ENCODE peak calls at places on chromosomes 4 and X, in four cellular contexts. One of them, this sample, is unnamed.

GRCh38 chr4:57442834-57443291 is 332.7 kb upstream of the IGFBP7 start:
- DNase-seq in adrenal gland: peak
- DNase-seq in upper lobe of right lung: no peak
- DNase-seq in lower lobe of right lung: no peak
- DNase-seq in this sample: peak

GRCh38 chr4:102687373-102687981 is 73.3 kb downstream of the MANBA start:
- DNase-seq in adrenal gland: no peak
- DNase-seq in upper lobe of right lung: no peak
- DNase-seq in lower lobe of right lung: no peak
- DNase-seq in this sample: no peak

GRCh38 chr4:68984947-68985346 is 33.3 kb upstream of the UGT2A3 start:
- DNase-seq in adrenal gland: no peak
- DNase-seq in upper lobe of right lung: no peak
- DNase-seq in lower lobe of right lung: no peak
- DNase-seq in this sample: no peak

GRCh38 chrX:56793112-56793430 is 64.0 kb downstream of the NBDY start:
- DNase-seq in adrenal gland: no peak
- DNase-seq in upper lobe of right lung: no peak
- DNase-seq in lower lobe of right lung: no peak
- DNase-seq in this sample: no peak

GRCh38 chrX:24364326-24364725 is 3.9 kb downstream of the SUPT20HL1 start:
- DNase-seq in adrenal gland: no peak
- DNase-seq in upper lobe of right lung: no peak
- DNase-seq in lower lobe of right lung: no peak
- DNase-seq in this sample: no peak

GRCh38 chrX:119236599-119237525 is 777 bp downstream of the PGRMC1 start:
- DNase-seq in adrenal gland: peak
- DNase-seq in upper lobe of right lung: peak
- DNase-seq in lower lobe of right lung: peak
- DNase-seq in this sample: no peak

GRCh38 chrX:72029473-72030411 is 102.0 kb downstream of the RTL5 start:
- DNase-seq in adrenal gland: peak
- DNase-seq in upper lobe of right lung: no peak
- DNase-seq in lower lobe of right lung: no peak
- DNase-seq in this sample: no peak

GRCh38 chrX:13647709-13648212 is 5.2 kb upstream of the TCEANC start:
- DNase-seq in adrenal gland: peak
- DNase-seq in upper lobe of right lung: peak
- DNase-seq in lower lobe of right lung: peak
- DNase-seq in this sample: no peak

GRCh38 chr4:28179126-28179525 is 1318.5 kb downstream of the STIM2 start:
- DNase-seq in adrenal gland: no peak
- DNase-seq in upper lobe of right lung: no peak
- DNase-seq in lower lobe of right lung: no peak
- DNase-seq in this sample: no peak

GRCh38 chrX:41921492-41922124 is 1.7 kb downstream of the CASK start:
- DNase-seq in adrenal gland: no peak
- DNase-seq in upper lobe of right lung: no peak
- DNase-seq in lower lobe of right lung: no peak
- DNase-seq in this sample: no peak

GRCh38 chr4:111678466-111678865 is 466.8 kb upstream of the FAM241A start:
- DNase-seq in adrenal gland: no peak
- DNase-seq in upper lobe of right lung: no peak
- DNase-seq in lower lobe of right lung: no peak
- DNase-seq in this sample: no peak

GRCh38 chr4:98081961-98082360 is 61.3 kb downstream of the STPG2 start:
- DNase-seq in adrenal gland: no peak
- DNase-seq in upper lobe of right lung: no peak
- DNase-seq in lower lobe of right lung: no peak
- DNase-seq in this sample: no peak

GRCh38 chrX:23514082-23514481 is 153.2 kb upstream of the PRDX4 start:
- DNase-seq in adrenal gland: no peak
- DNase-seq in upper lobe of right lung: no peak
- DNase-seq in lower lobe of right lung: no peak
- DNase-seq in this sample: no peak

GRCh38 chr4:23822181-23822580 is 67.7 kb downstream of the PPARGC1A start:
- DNase-seq in adrenal gland: no peak
- DNase-seq in upper lobe of right lung: no peak
- DNase-seq in lower lobe of right lung: no peak
- DNase-seq in this sample: peak

GRCh38 chr4:127781303-127782024 is 658 bp upstream of the HSPA4L start:
- DNase-seq in adrenal gland: peak
- DNase-seq in upper lobe of right lung: peak
- DNase-seq in lower lobe of right lung: peak
- DNase-seq in this sample: no peak

GRCh38 chr4:139825523-139826014 is 159.9 kb downstream of the MGST2 start:
- DNase-seq in adrenal gland: no peak
- DNase-seq in upper lobe of right lung: no peak
- DNase-seq in lower lobe of right lung: no peak
- DNase-seq in this sample: no peak

GRCh38 chrX:53526999-53527398 is 92.8 kb upstream of the HSD17B10 start:
- DNase-seq in adrenal gland: no peak
- DNase-seq in upper lobe of right lung: no peak
- DNase-seq in lower lobe of right lung: no peak
- DNase-seq in this sample: no peak

GRCh38 chrX:139640259-139640658 is 67.7 kb downstream of the MCF2 start:
- DNase-seq in adrenal gland: no peak
- DNase-seq in upper lobe of right lung: no peak
- DNase-seq in lower lobe of right lung: no peak
- DNase-seq in this sample: no peak

GRCh38 chrX:2587146-2587545 is 86.4 kb upstream of the DHRSX start:
- DNase-seq in adrenal gland: no peak
- DNase-seq in upper lobe of right lung: no peak
- DNase-seq in lower lobe of right lung: no peak
- DNase-seq in this sample: no peak

GRCh38 chr4:47533689-47534347 is 48.7 kb downstream of the ATP10D start:
- DNase-seq in adrenal gland: no peak
- DNase-seq in upper lobe of right lung: no peak
- DNase-seq in lower lobe of right lung: no peak
- DNase-seq in this sample: no peak

GRCh38 chr4:174604198-174604597 is 81.9 kb upstream of the HPGD start:
- DNase-seq in adrenal gland: no peak
- DNase-seq in upper lobe of right lung: no peak
- DNase-seq in lower lobe of right lung: no peak
- DNase-seq in this sample: no peak

GRCh38 chr4:88660446-88661294 is 37.0 kb downstream of the NAP1L5 start:
- DNase-seq in adrenal gland: no peak
- DNase-seq in upper lobe of right lung: no peak
- DNase-seq in lower lobe of right lung: no peak
- DNase-seq in this sample: no peak

GRCh38 chr4:147799986-147800555 is 68.2 kb downstream of the ARHGAP10 start:
- DNase-seq in adrenal gland: no peak
- DNase-seq in upper lobe of right lung: no peak
- DNase-seq in lower lobe of right lung: no peak
- DNase-seq in this sample: no peak

GRCh38 chrX:9342581-9343051 is 122.2 kb upstream of the TBL1X start:
- DNase-seq in adrenal gland: peak
- DNase-seq in upper lobe of right lung: peak
- DNase-seq in lower lobe of right lung: peak
- DNase-seq in this sample: peak

DNA sequence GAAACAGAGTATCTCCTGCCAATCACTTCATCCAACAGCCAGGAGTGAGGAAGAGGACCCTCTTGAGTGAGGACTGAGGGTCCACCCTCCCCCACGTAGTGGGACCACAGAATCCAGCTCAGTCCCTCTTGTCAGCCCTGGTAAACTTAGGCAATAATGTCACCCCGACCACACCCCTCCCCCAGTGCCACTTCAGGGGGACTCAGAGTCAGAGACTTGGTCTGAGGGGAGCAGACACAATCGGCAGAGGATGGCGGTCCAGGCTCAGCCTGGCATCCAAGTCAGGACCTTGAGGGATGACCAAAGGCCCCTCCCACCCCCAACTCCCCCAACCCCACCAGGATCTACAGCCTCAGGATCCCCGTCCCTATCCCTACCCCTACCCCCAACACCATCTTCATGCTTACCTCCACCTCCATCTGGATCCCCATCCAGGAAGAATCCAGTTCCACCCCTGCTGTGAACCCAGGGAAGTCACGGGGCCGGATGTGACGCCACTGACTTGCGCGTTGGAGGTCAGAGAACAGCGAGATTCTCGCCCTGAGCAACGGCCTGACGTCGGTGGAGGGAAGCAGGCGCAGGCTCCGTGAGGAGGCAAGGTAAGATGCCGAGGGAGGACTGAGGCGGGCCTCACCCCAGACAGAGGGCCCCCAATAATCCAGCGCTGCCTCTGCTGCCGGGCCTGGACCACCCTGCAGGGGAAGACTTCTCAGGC is at the start of the genes CSAG1 and MAGEA12:
- DNase-seq in adrenal gland: no peak
- DNase-seq in upper lobe of right lung: no peak
- DNase-seq in lower lobe of right lung: no peak
- DNase-seq in this sample: no peak
- H3K4me3 ChIP-seq in adrenal gland: no peak
- H3K4me3 ChIP-seq in upper lobe of right lung: no peak
- H3K4me3 ChIP-seq in lower lobe of right lung: no peak
- H3K4me3 ChIP-seq in this sample: no peak

DNA sequence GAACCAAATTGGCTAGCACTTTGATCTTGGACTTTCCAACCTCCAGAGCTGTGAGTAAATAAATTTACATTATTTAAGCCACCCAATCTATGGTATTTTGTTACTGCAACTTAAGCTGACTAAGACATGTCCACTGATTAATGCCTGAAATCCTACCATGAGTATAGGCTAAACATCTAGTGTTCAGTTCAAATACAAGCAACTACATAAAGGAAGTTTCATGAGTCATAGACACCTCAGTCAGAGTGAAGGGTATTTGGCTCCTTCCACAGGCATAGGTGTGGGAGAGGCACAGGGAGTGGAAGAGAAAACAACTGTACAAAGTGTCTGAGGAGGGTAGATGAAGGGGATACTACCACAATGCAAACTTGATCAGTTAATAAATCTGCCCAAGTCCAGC is 35.5 kb upstream of the PCDH19 start:
- DNase-seq in adrenal gland: no peak
- DNase-seq in upper lobe of right lung: no peak
- DNase-seq in lower lobe of right lung: no peak
- DNase-seq in this sample: no peak
- H3K4me3 ChIP-seq in adrenal gland: no peak
- H3K4me3 ChIP-seq in upper lobe of right lung: no peak
- H3K4me3 ChIP-seq in lower lobe of right lung: no peak
- H3K4me3 ChIP-seq in this sample: no peak

DNA sequence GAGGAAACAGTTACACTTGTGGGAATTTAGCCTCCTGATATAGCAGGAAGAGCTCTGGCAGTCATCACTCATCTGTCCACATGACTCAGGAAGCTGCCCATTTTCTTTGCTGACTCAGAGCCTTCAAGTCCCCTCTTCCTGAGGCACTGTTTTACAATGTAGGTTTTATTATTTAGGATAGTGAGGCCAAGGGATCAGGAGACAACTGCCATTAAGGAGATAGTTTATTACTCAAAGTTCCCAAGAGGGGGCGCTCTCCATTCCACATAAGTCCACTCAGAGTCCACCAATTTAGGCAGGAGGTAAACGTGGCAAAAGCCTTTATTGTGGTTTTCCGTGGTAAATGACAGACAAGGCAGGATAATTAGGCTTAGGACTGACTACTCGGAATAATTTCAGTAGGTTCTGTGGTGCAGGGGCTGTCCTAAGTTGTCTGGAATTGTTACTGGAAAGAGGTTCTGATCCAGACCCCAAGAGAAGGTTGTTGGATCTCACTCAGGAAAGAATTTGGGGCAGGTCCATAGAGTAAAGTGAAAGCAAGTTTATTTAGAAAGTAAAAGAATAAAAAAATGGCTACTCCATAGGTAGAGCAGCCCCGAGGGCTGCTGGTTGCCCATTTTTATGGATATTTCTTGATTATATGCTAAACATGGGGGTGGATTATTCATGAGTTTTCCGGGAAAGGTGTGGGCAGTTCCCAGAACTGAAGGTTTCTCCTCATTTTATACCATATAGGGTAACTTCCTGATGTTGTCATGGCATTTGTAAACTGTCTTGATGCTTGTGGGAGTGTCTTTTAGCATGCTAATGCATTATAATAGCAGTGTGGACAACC is 96.0 kb upstream of the RAB40AL start:
- DNase-seq in adrenal gland: no peak
- DNase-seq in upper lobe of right lung: no peak
- DNase-seq in lower lobe of right lung: no peak
- DNase-seq in this sample: peak
- H3K4me3 ChIP-seq in adrenal gland: no peak
- H3K4me3 ChIP-seq in upper lobe of right lung: no peak
- H3K4me3 ChIP-seq in lower lobe of right lung: no peak
- H3K4me3 ChIP-seq in this sample: no peak

GRCh38 chr4:182145360-182145905 is 97.8 kb upstream of the TENM3 start:
- DNase-seq in adrenal gland: no peak
- DNase-seq in upper lobe of right lung: no peak
- DNase-seq in lower lobe of right lung: no peak
- DNase-seq in this sample: no peak
- H3K4me3 ChIP-seq in adrenal gland: peak
- H3K4me3 ChIP-seq in upper lobe of right lung: peak
- H3K4me3 ChIP-seq in lower lobe of right lung: peak
- H3K4me3 ChIP-seq in this sample: peak

GRCh38 chr4:82753725-82754410 is 44.7 kb downstream of the SCD5 start:
- DNase-seq in adrenal gland: peak
- DNase-seq in upper lobe of right lung: no peak
- DNase-seq in lower lobe of right lung: no peak
- DNase-seq in this sample: no peak
- H3K4me3 ChIP-seq in adrenal gland: no peak
- H3K4me3 ChIP-seq in upper lobe of right lung: no peak
- H3K4me3 ChIP-seq in lower lobe of right lung: no peak
- H3K4me3 ChIP-seq in this sample: no peak

GRCh38 chr4:824461-825062 is 1.4 kb downstream of the CPLX1 start:
- DNase-seq in adrenal gland: no peak
- DNase-seq in upper lobe of right lung: peak
- DNase-seq in lower lobe of right lung: no peak
- DNase-seq in this sample: no peak
- H3K4me3 ChIP-seq in adrenal gland: no peak
- H3K4me3 ChIP-seq in upper lobe of right lung: no peak
- H3K4me3 ChIP-seq in lower lobe of right lung: no peak
- H3K4me3 ChIP-seq in this sample: no peak